ENCODE peak calls at places on chromosomes 2 and 18, in seven cellular contexts. One of them, this sample, is unnamed. For H3K9me3 and H3K4me1, the result is how much of the 10 kb centered on the place peaks cover.

GRCh38 chr2:189830510-189830909 is 46.3 kb downstream of the PMS1 start:
- DNase-seq in prostate gland: no peak
- DNase-seq in tibial artery: no peak
- DNase-seq in small intestine: no peak
- DNase-seq in osteoblast: no peak
- DNase-seq in endothelial cell of umbilical vein: no peak
- DNase-seq in iPS DF 6.9: no peak
- DNase-seq in this sample: no peak

GRCh38 chr2:128577141-128577930 is 258.7 kb upstream of the HS6ST1 start:
- DNase-seq in small intestine: no peak
- DNase-seq in prostate gland: no peak
- DNase-seq in endothelial cell of umbilical vein: no peak
- DNase-seq in iPS DF 6.9: no peak
- DNase-seq in osteoblast: peak
- DNase-seq in tibial artery: no peak
- DNase-seq in this sample: no peak

GRCh38 chr2:40097691-40098376 is 318.8 kb upstream of the THUMPD2 start:
- DNase-seq in osteoblast: no peak
- DNase-seq in prostate gland: no peak
- DNase-seq in iPS DF 6.9: no peak
- DNase-seq in tibial artery: no peak
- DNase-seq in small intestine: no peak
- DNase-seq in endothelial cell of umbilical vein: no peak
- DNase-seq in this sample: no peak

GRCh38 chr2:157143901-157144300 is 113.6 kb upstream of the GALNT5 start:
- DNase-seq in prostate gland: no peak
- DNase-seq in endothelial cell of umbilical vein: no peak
- DNase-seq in small intestine: no peak
- DNase-seq in iPS DF 6.9: no peak
- DNase-seq in osteoblast: no peak
- DNase-seq in tibial artery: no peak
- DNase-seq in this sample: no peak

GRCh38 chr18:48827321-48828200 is 123.2 kb downstream of the SMAD7 start:
- DNase-seq in prostate gland: no peak
- DNase-seq in tibial artery: peak
- DNase-seq in endothelial cell of umbilical vein: peak
- DNase-seq in osteoblast: peak
- DNase-seq in iPS DF 6.9: no peak
- DNase-seq in small intestine: no peak
- DNase-seq in this sample: no peak

GRCh38 chr18:52747869-52748268 is 407.9 kb downstream of the DCC start:
- DNase-seq in iPS DF 6.9: no peak
- DNase-seq in osteoblast: no peak
- DNase-seq in tibial artery: no peak
- DNase-seq in prostate gland: no peak
- DNase-seq in endothelial cell of umbilical vein: no peak
- DNase-seq in small intestine: no peak
- DNase-seq in this sample: no peak

GRCh38 chr2:221482581-221483140 is 89.4 kb downstream of the EPHA4 start:
- DNase-seq in osteoblast: no peak
- DNase-seq in endothelial cell of umbilical vein: no peak
- DNase-seq in small intestine: no peak
- DNase-seq in prostate gland: no peak
- DNase-seq in iPS DF 6.9: no peak
- DNase-seq in tibial artery: no peak
- DNase-seq in this sample: no peak

GRCh38 chr2:14565666-14566065 is 66.9 kb upstream of the LRATD1 start:
- DNase-seq in prostate gland: no peak
- DNase-seq in tibial artery: no peak
- DNase-seq in small intestine: no peak
- DNase-seq in iPS DF 6.9: no peak
- DNase-seq in osteoblast: no peak
- DNase-seq in endothelial cell of umbilical vein: no peak
- DNase-seq in this sample: no peak

GRCh38 chr2:33342171-33342570 is 134.3 kb upstream of the RASGRP3 start:
- DNase-seq in osteoblast: no peak
- DNase-seq in tibial artery: no peak
- DNase-seq in iPS DF 6.9: no peak
- DNase-seq in endothelial cell of umbilical vein: peak
- DNase-seq in prostate gland: no peak
- DNase-seq in small intestine: no peak
- DNase-seq in this sample: no peak

GRCh38 chr18:36811430-36811829 is 17.4 kb downstream of the TPGS2 start:
- DNase-seq in osteoblast: no peak
- DNase-seq in endothelial cell of umbilical vein: no peak
- DNase-seq in iPS DF 6.9: no peak
- DNase-seq in tibial artery: no peak
- DNase-seq in prostate gland: no peak
- DNase-seq in small intestine: no peak
- DNase-seq in this sample: no peak

GRCh38 chr2:215171151-215171550 is 32.7 kb upstream of the ABCA12 start:
- DNase-seq in tibial artery: no peak
- DNase-seq in small intestine: peak
- DNase-seq in iPS DF 6.9: no peak
- DNase-seq in osteoblast: no peak
- DNase-seq in endothelial cell of umbilical vein: no peak
- DNase-seq in prostate gland: no peak
- DNase-seq in this sample: no peak

GRCh38 chr2:111896576-111896975 is 1.8 kb upstream of the MERTK start:
- DNase-seq in endothelial cell of umbilical vein: no peak
- DNase-seq in osteoblast: peak
- DNase-seq in prostate gland: peak
- DNase-seq in small intestine: no peak
- DNase-seq in iPS DF 6.9: no peak
- DNase-seq in tibial artery: no peak
- DNase-seq in this sample: no peak

GRCh38 chr18:57029761-57030160 is 117.1 kb upstream of the BOD1L2 start:
- DNase-seq in osteoblast: no peak
- DNase-seq in iPS DF 6.9: peak
- DNase-seq in tibial artery: no peak
- DNase-seq in endothelial cell of umbilical vein: no peak
- DNase-seq in prostate gland: no peak
- DNase-seq in small intestine: no peak
- DNase-seq in this sample: no peak

GRCh38 chr18:65659312-65659711 is 91.5 kb upstream of the CDH7 start:
- DNase-seq in osteoblast: no peak
- DNase-seq in endothelial cell of umbilical vein: no peak
- DNase-seq in iPS DF 6.9: no peak
- DNase-seq in small intestine: no peak
- DNase-seq in prostate gland: no peak
- DNase-seq in tibial artery: no peak
- DNase-seq in this sample: no peak

GRCh38 chr2:130763405-130763804 is 8.1 kb downstream of the AMER3 start:
- DNase-seq in endothelial cell of umbilical vein: no peak
- DNase-seq in iPS DF 6.9: no peak
- DNase-seq in prostate gland: no peak
- DNase-seq in osteoblast: peak
- DNase-seq in small intestine: no peak
- DNase-seq in tibial artery: no peak
- DNase-seq in this sample: no peak

GRCh38 chr2:43331428-43331827 is 105.0 kb upstream of the ZFP36L2 start:
- DNase-seq in osteoblast: no peak
- DNase-seq in small intestine: peak
- DNase-seq in iPS DF 6.9: no peak
- DNase-seq in prostate gland: no peak
- DNase-seq in endothelial cell of umbilical vein: peak
- DNase-seq in tibial artery: no peak
- DNase-seq in this sample: no peak

GRCh38 chr2:17979707-17980106 is 101.2 kb downstream of the KCNS3 start:
- DNase-seq in osteoblast: peak
- DNase-seq in prostate gland: no peak
- DNase-seq in endothelial cell of umbilical vein: no peak
- DNase-seq in iPS DF 6.9: no peak
- DNase-seq in tibial artery: no peak
- DNase-seq in small intestine: no peak
- DNase-seq in this sample: no peak

GRCh38 chr2:173076557-173077345 is 1.1 kb downstream of the MAP3K20 start:
- DNase-seq in iPS DF 6.9: no peak
- DNase-seq in osteoblast: peak
- DNase-seq in small intestine: peak
- DNase-seq in tibial artery: peak
- DNase-seq in endothelial cell of umbilical vein: peak
- DNase-seq in prostate gland: peak
- DNase-seq in this sample: no peak

GRCh38 chr2:113219525-113219888 is 45.7 kb downstream of the PSD4 start:
- DNase-seq in small intestine: no peak
- DNase-seq in prostate gland: no peak
- DNase-seq in iPS DF 6.9: no peak
- DNase-seq in tibial artery: no peak
- DNase-seq in osteoblast: peak
- DNase-seq in endothelial cell of umbilical vein: no peak
- DNase-seq in this sample: no peak

GRCh38 chr2:36172828-36173227 is 182.8 kb upstream of the CRIM1 start:
- DNase-seq in endothelial cell of umbilical vein: no peak
- DNase-seq in small intestine: no peak
- DNase-seq in tibial artery: no peak
- DNase-seq in osteoblast: no peak
- DNase-seq in iPS DF 6.9: no peak
- DNase-seq in prostate gland: no peak
- DNase-seq in this sample: no peak

DNA sequence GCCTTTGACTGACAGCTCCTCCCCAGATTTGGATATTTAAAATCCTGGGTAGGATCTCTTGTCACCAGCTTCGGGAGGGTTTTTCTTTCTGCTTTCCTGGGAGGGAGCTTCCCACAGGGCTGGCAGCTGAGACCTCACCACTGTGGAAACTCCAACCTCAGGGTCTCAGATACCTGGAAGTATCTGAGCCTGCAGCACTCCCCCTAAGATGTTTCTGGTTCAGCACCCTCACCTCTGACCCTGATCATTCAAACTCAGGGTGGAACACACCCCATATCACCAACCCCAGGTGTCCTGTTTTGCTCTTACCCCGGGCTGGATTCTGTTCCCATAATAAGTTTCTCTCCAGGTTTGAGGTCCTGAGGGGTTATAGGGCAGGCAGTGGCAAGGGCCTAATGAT is 1.9 kb downstream of the SIX2 start:
- DNase-seq in osteoblast: no peak
- DNase-seq in endothelial cell of umbilical vein: no peak
- DNase-seq in iPS DF 6.9: no peak
- DNase-seq in small intestine: no peak
- DNase-seq in tibial artery: no peak
- DNase-seq in prostate gland: no peak
- DNase-seq in this sample: no peak
- H3K9me3 ChIP-seq in osteoblast: under half
- H3K9me3 ChIP-seq in endothelial cell of umbilical vein: under half
- H3K9me3 ChIP-seq in iPS DF 6.9: under half
- H3K9me3 ChIP-seq in small intestine: under half
- H3K9me3 ChIP-seq in tibial artery: under half
- H3K9me3 ChIP-seq in prostate gland: under half
- H3K9me3 ChIP-seq in this sample: under half

DNA sequence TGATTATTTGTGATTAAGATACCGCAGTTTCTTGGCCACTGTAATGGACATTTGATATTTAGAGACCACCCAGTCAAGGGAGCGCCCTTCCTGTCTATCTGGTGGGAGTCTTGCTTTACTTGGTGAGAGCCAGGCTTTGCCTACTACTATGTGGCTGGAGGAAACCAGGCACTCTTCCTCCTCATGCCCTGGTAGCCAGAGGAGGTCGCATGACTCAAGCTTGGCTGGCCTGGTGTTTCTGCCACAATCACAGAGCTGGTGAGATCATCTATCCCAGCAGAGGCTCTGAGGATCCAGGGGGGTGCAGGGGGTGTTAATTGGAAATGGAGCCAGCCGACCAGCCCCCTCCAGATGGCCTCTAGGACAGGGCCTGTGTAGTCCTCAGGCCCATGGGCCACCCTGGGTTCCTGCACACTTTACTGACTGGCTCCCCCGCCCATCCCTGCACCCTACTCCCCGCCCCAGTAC is 46.8 kb upstream of the BIN1 start:
- DNase-seq in small intestine: no peak
- DNase-seq in endothelial cell of umbilical vein: peak
- DNase-seq in osteoblast: peak
- DNase-seq in iPS DF 6.9: no peak
- DNase-seq in prostate gland: no peak
- DNase-seq in tibial artery: peak
- DNase-seq in this sample: no peak
- H3K27ac ChIP-seq in small intestine: no peak
- H3K27ac ChIP-seq in endothelial cell of umbilical vein: peak
- H3K27ac ChIP-seq in osteoblast: peak
- H3K27ac ChIP-seq in iPS DF 6.9: no peak
- H3K27ac ChIP-seq in prostate gland: no peak
- H3K27ac ChIP-seq in tibial artery: no peak
- H3K27ac ChIP-seq in this sample: no peak

GRCh38 chr2:60472663-60473289 is 80.7 kb downstream of the BCL11A start:
- DNase-seq in prostate gland: no peak
- DNase-seq in osteoblast: no peak
- DNase-seq in endothelial cell of umbilical vein: no peak
- DNase-seq in tibial artery: no peak
- DNase-seq in iPS DF 6.9: no peak
- DNase-seq in small intestine: no peak
- DNase-seq in this sample: no peak
- H3K4me1 ChIP-seq in prostate gland: under half
- H3K4me1 ChIP-seq in osteoblast: under half
- H3K4me1 ChIP-seq in endothelial cell of umbilical vein: under half
- H3K4me1 ChIP-seq in tibial artery: under half
- H3K4me1 ChIP-seq in iPS DF 6.9: under half
- H3K4me1 ChIP-seq in small intestine: under half
- H3K4me1 ChIP-seq in this sample: under half

GRCh38 chr18:10228380-10228779 is 226.1 kb upstream of the APCDD1 start:
- DNase-seq in prostate gland: no peak
- DNase-seq in osteoblast: no peak
- DNase-seq in small intestine: no peak
- DNase-seq in iPS DF 6.9: no peak
- DNase-seq in tibial artery: no peak
- DNase-seq in endothelial cell of umbilical vein: peak
- DNase-seq in this sample: no peak
- H3K9me3 ChIP-seq in prostate gland: under half
- H3K9me3 ChIP-seq in osteoblast: under half
- H3K9me3 ChIP-seq in small intestine: under half
- H3K9me3 ChIP-seq in iPS DF 6.9: under half
- H3K9me3 ChIP-seq in tibial artery: under half
- H3K9me3 ChIP-seq in endothelial cell of umbilical vein: under half
- H3K9me3 ChIP-seq in this sample: under half

DNA sequence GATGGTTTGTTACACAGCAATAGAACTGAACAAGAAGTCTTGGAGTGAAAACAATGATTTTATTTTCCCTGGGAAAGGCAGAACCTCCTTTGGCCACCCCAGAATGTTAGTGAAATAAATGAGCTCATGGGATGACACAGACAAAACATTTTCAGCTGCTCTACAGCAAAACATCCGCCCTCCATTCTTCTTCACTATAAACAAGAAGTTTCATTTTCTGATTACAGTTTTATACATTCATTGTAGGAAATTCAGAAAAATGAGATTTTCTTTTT is 4.3 kb upstream of the EFHD1 start:
- DNase-seq in prostate gland: no peak
- DNase-seq in endothelial cell of umbilical vein: no peak
- DNase-seq in iPS DF 6.9: no peak
- DNase-seq in tibial artery: no peak
- DNase-seq in small intestine: no peak
- DNase-seq in osteoblast: peak
- DNase-seq in this sample: no peak
- H3K27ac ChIP-seq in prostate gland: no peak
- H3K27ac ChIP-seq in endothelial cell of umbilical vein: no peak
- H3K27ac ChIP-seq in iPS DF 6.9: no peak
- H3K27ac ChIP-seq in tibial artery: peak
- H3K27ac ChIP-seq in small intestine: no peak
- H3K27ac ChIP-seq in osteoblast: no peak
- H3K27ac ChIP-seq in this sample: no peak

This sample was measured in effector memory CD4-positive, alpha-beta T cell.